ENCODE peak calls at places on chromosome 13, in four cellular contexts. R is NCI-H1048, J is GM12864, W is ascending aorta. F is an unnamed sample.

GRCh38 chr13:26821766-26822165 is 61.2 kb upstream of the GPR12 start:
- DNase-seq in R (no peak), J (no peak), W (no peak), F (no peak)

GRCh38 chr13:79395881-79396280 is 10.2 kb downstream of the RBM26 start:
- DNase-seq in R (no peak), J (no peak), W (no peak), F (no peak)

GRCh38 chr13:46795321-46795720 is 1.6 kb downstream of the ESD start:
- DNase-seq in R (no peak), J (no peak), W (no peak), F (no peak)

GRCh38 chr13:61277877-61278276 is 137.8 kb downstream of the PCDH20 start:
- DNase-seq in R (no peak), J (no peak), W (no peak), F (no peak)

GRCh38 chr13:107370036-107370785 is 802.3 kb upstream of the ARGLU1 start:
- DNase-seq in R (no peak), J (no peak), W (no peak), F (no peak)

GRCh38 chr13:75330770-75331169 is 151.2 kb downstream of the TBC1D4 start:
- DNase-seq in R (no peak), J (no peak), W (no peak), F (no peak)

GRCh38 chr13:65292488-65292901 is 1937.6 kb downstream of the PCDH9 start:
- DNase-seq in R (no peak), J (no peak), W (no peak), F (no peak)

GRCh38 chr13:113225515-113225914 is 16.1 kb downstream of the CUL4A start:
- DNase-seq in R (no peak), J (no peak), W (no peak), F (no peak)

GRCh38 chr13:87344176-87344575 is 327.0 kb upstream of the SLITRK5 start:
- DNase-seq in R (no peak), J (no peak), W (no peak), F (no peak)

GRCh38 chr13:83666126-83666525 is 216.1 kb downstream of the SLITRK1 start:
- DNase-seq in R (no peak), J (no peak), W (no peak), F (no peak)

GRCh38 chr13:24995225-24995804 is 100.6 kb upstream of the PABPC3 start:
- DNase-seq in R (peak), J (peak), W (peak), F (no peak)

GRCh38 chr13:30690282-30691188 is 44.8 kb upstream of the ALOX5AP start:
- DNase-seq in R (no peak), J (peak), W (peak), F (peak)

F was measured in left ventricle myocardium inferior.